ENCODE peak calls at places on chromosomes 3 and 15, in eight cellular contexts. A is IMR-90; Z is stimulated activated CD4-positive, alpha-beta T cell treated with anti-CD3 and anti-CD28 coated beads, Interleukin-2, amount 100 ng/mL, for 48 hours; K is Daoy; F is choroid plexus epithelial cell; U is amniotic stem cell; Y is H4; N is dermis microvascular lymphatic vessel endothelial cell. L is an unnamed sample.

GRCh38 chr3:189652042-189652441 is 20.9 kb downstream of the TP63 start:
- DNase-seq in A (peak; percentile 30), Z (peak; percentile 2), K (peak; percentile 11), F (peak; percentile 60), U (no peak), Y (no peak), N (no peak), L (no peak)

GRCh38 chr3:196666001-196666867 is 26.7 kb downstream of the NRROS start:
- DNase-seq in A (peak; percentile 81), Z (no peak), K (peak; percentile 89), F (peak; percentile 57), U (no peak), Y (peak; percentile 96), N (no peak), L (peak; percentile 89)

GRCh38 chr15:63221346-63221745 is 31.9 kb downstream of the RAB8B start:
- DNase-seq in A (peak; percentile 37), Z (no peak), K (no peak), F (no peak), U (no peak), Y (no peak), N (peak; percentile 89), L (no peak)

GRCh38 chr3:197854596-197855343 is 63.7 kb downstream of the LRCH3 start:
- DNase-seq in A (peak; percentile 99), Z (no peak), K (peak; percentile 87), F (peak; percentile 99), U (peak; percentile 51), Y (peak; percentile 93), N (peak; percentile 78), L (peak; percentile 30)

GRCh38 chr3:16441306-16441898 is 72.1 kb downstream of the RFTN1 start:
- DNase-seq in A (peak; percentile 68), Z (no peak), K (no peak), F (peak; percentile 59), U (no peak), Y (peak; percentile 42), N (no peak), L (no peak)

GRCh38 chr15:62920569-62921502 is 121.7 kb upstream of the TPM1 start:
- DNase-seq in A (peak; percentile 63), Z (no peak), K (peak; percentile 35), F (peak; percentile 85), U (no peak), Y (peak; percentile 28), N (no peak), L (no peak)

GRCh38 chr3:120033594-120033993 is 60.7 kb downstream of the GSK3B start:
- DNase-seq in A (no peak), Z (no peak), K (no peak), F (no peak), U (no peak), Y (no peak), N (no peak), L (no peak)

GRCh38 chr3:53236112-53236841 is 19.5 kb downstream of the TKT start:
- DNase-seq in A (peak; percentile 93), Z (no peak), K (peak; percentile 86), F (peak; percentile 94), U (peak; percentile 39), Y (peak; percentile 76), N (peak; percentile 83), L (no peak)

GRCh38 chr3:16203671-16204629 is 29.5 kb downstream of the GALNT15 start:
- DNase-seq in A (no peak), Z (no peak), K (no peak), F (no peak), U (no peak), Y (no peak), N (no peak), L (no peak)

GRCh38 chr3:124974691-124975090 is 40.1 kb upstream of the MUC13 start:
- DNase-seq in A (no peak), Z (no peak), K (no peak), F (no peak), U (no peak), Y (no peak), N (no peak), L (no peak)

GRCh38 chr15:99121207-99121606 is 16.3 kb downstream of the SYNM start:
- DNase-seq in A (no peak), Z (no peak), K (no peak), F (no peak), U (no peak), Y (no peak), N (no peak), L (no peak)

GRCh38 chr3:157436583-157437300 is at the start of gene PTX3:
- DNase-seq in A (peak; percentile 94), Z (no peak), K (peak; percentile 88), F (peak; percentile 94), U (peak; percentile 50), Y (peak; percentile 75), N (peak; percentile 70), L (no peak)